ENCODE peak calls at places on chromosome 5, in eight cellular contexts. G is glutamatergic neuron, K is AG04450, F is MCF 10A, Q is nephron progenitor cell, J is mucosa of descending colon, M is tibial artery, P is fibroblast of lung. A is an unnamed sample.

GRCh38 chr5:2465383-2465782 is 286.1 kb downstream of the IRX2 start:
- DNase-seq in J (no peak), Q (no peak), F (no peak), K (no peak), M (no peak), G (no peak), P (no peak), A (no peak)

GRCh38 chr5:17805426-17805825 is 171.2 kb downstream of the TAF11L14 start:
- DNase-seq in J (no peak), Q (no peak), P (peak), F (peak), K (no peak), M (no peak), G (no peak), A (peak)

GRCh38 chr5:156147251-156147947 is 179.6 kb upstream of the SGCD start:
- DNase-seq in Q (no peak), M (no peak), F (no peak), J (no peak), P (peak), G (no peak), K (peak), A (no peak)

GRCh38 chr5:156481741-156482140 is 154.8 kb downstream of the SGCD start:
- DNase-seq in M (no peak), P (peak), F (no peak), G (no peak), J (no peak), K (no peak), Q (no peak), A (no peak)

GRCh38 chr5:94968507-94969095 is 316.3 kb downstream of the MCTP1 start:
- DNase-seq in J (no peak), P (peak), Q (peak), M (no peak), K (peak), G (no peak), F (peak), A (peak)

GRCh38 chr5:178202541-178202940 is 1.8 kb upstream of the HNRNPAB start:
- DNase-seq in M (no peak), P (no peak), F (no peak), J (no peak), K (no peak), Q (no peak), G (no peak), A (no peak)

GRCh38 chr5:175654807-175655206 is 3.1 kb upstream of the HRH2 start:
- DNase-seq in Q (no peak), M (peak), F (no peak), J (no peak), P (no peak), G (no peak), K (no peak), A (peak)

GRCh38 chr5:139863855-139864558 is 68.4 kb downstream of the PSD2 start:
- DNase-seq in F (peak), Q (peak), M (peak), P (peak), J (no peak), G (peak), K (peak), A (peak)

GRCh38 chr5:123358751-123359150 is 64.5 kb downstream of the CEP120 start:
- DNase-seq in K (peak), G (no peak), M (no peak), P (no peak), Q (no peak), F (no peak), J (no peak), A (no peak)

GRCh38 chr5:109994135-109994534 is 304.4 kb downstream of the MAN2A1 start:
- DNase-seq in F (no peak), M (no peak), G (no peak), Q (no peak), J (no peak), P (no peak), K (no peak), A (no peak)

GRCh38 chr5:40033411-40033810 is 608.6 kb upstream of the DAB2 start:
- DNase-seq in Q (no peak), K (no peak), F (no peak), M (no peak), P (no peak), J (no peak), G (no peak), A (no peak)

DNA sequence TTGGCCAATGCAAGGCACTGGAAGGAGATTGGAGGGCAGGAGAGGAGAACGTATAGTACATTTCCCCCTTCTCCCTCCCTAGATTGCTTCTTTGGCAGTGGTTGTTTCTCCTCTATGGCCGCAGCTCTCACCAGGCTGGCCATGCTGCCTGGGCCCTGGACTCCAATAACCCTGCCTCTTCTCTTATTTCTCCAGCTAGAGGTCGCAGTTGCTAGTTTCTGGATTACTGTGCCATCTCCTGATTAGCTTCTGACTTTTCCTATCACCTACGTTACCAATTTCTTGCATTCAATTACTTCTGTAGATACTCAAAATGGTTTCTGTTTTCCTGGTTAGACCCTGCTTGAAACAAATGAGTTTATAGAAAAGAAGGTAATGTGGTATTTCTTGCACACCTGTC is 2.4 kb upstream of the MACIR start:
- DNase-seq in G (no peak), Q (no peak), P (no peak), J (no peak), F (peak), K (no peak), M (no peak), A (no peak)
- TF ChIP-seq CTCF in G (no peak), Q (no peak), P (peak), J (no peak), F (no peak), K (peak), M (no peak), A (peak)

GRCh38 chr5:78362220-78362619 is 1.8 kb downstream of the SCAMP1 start:
- DNase-seq in J (no peak), Q (no peak), G (no peak), M (no peak), K (no peak), P (no peak), F (no peak), A (no peak)

GRCh38 chr5:78360674-78361225 is 333 bp downstream of the SCAMP1 start:
- DNase-seq in Q (peak), P (no peak), J (peak), G (peak), K (no peak), M (peak), F (no peak), A (no peak)

GRCh38 chr5:78364005-78364404 is 3.6 kb downstream of the SCAMP1 start:
- DNase-seq in M (no peak), K (no peak), G (no peak), F (no peak), Q (no peak), J (no peak), P (no peak), A (no peak)

GRCh38 chr5:78359831-78360673 is at the start of gene SCAMP1:
- DNase-seq in F (peak), M (peak), J (peak), G (peak), P (peak), K (peak), Q (peak), A (peak)

GRCh38 chr5:78361226-78361993 is 993 bp downstream of the SCAMP1 start:
- DNase-seq in J (no peak), P (peak), F (peak), Q (peak), K (no peak), G (no peak), M (no peak), A (peak)
- TF ChIP-seq CTCF in J (no peak), P (peak), F (peak), Q (no peak), K (peak), G (no peak), M (no peak), A (peak)

GRCh38 chr5:130479045-130479804 is 575.0 kb downstream of the CHSY3 start:
- DNase-seq in P (no peak), M (no peak), Q (no peak), K (no peak), F (no peak), G (no peak), J (no peak), A (peak)
- TF ChIP-seq CTCF in P (no peak), M (no peak), Q (no peak), K (no peak), F (no peak), G (peak), J (no peak), A (no peak)

DNA sequence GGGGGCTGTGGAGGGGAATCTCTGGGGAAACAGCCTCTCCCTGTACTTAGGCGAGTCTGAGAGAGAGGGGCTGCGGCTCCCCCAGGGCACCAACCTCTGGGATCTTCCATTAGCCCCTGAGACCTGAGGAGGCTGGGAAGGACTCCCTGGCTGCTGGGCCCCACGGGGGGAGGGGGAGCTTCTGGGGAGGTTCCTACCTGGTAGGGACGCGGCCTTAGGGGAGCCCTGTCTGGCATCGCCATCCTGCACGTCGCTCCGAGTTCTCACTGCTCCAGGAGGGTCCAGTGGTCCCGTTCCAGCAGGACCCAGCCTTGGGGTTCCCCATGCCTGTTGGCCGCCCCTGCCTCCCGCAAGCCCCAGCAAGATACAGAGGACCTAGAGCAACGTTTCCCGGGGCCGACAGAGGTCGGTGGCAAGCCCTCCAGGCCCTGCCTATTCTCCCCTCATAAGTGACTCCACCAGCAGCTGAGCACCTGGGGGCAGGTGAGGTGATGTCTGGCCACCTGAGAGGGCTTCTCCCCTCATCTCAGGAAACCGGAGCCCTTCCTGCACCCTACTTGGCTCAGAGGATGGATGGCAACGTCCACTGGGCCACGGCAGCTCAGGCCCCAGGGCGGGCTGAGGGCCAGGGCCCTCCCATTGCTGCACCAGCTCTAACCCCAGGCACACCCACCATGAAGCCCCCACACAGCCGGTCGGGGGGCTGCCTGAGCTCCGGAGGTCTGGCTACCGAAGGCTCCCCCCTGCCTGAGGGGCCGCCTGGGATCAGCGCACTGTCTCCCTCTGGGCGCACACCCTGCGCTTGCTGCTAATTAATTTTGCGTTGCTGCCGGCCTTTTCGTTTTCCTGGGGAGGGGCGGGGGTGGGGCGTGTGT is 22.5 kb downstream of the TPPP start:
- DNase-seq in P (no peak), G (no peak), K (no peak), Q (no peak), J (no peak), F (no peak), M (peak), A (no peak)
- TF ChIP-seq CTCF in P (no peak), G (no peak), K (no peak), Q (no peak), J (no peak), F (no peak), M (no peak), A (no peak)

GRCh38 chr5:151048526-151048925 is 28.1 kb downstream of the GPX3 start:
- DNase-seq in K (no peak), M (no peak), F (peak), J (peak), Q (no peak), P (no peak), G (no peak), A (no peak)
- TF ChIP-seq CTCF in K (peak), M (peak), F (peak), J (no peak), Q (no peak), P (peak), G (no peak), A (peak)

GRCh38 chr5:82351754-82352145 is 73.6 kb upstream of the RPS23 start:
- DNase-seq in F (peak), G (no peak), P (peak), M (no peak), Q (peak), K (peak), J (no peak), A (peak)

GRCh38 chr5:82352146-82352791 is 74.1 kb upstream of the RPS23 start:
- DNase-seq in F (no peak), Q (no peak), P (peak), M (no peak), G (no peak), J (no peak), K (no peak), A (peak)

GRCh38 chr5:82348749-82349148 is 70.6 kb upstream of the RPS23 start:
- DNase-seq in F (no peak), M (peak), K (no peak), J (no peak), P (peak), G (no peak), Q (no peak), A (no peak)

GRCh38 chr5:82347213-82347947 is 69.2 kb upstream of the RPS23 start:
- DNase-seq in Q (peak), F (no peak), J (no peak), P (peak), G (peak), M (peak), K (peak), A (no peak)

DNA sequence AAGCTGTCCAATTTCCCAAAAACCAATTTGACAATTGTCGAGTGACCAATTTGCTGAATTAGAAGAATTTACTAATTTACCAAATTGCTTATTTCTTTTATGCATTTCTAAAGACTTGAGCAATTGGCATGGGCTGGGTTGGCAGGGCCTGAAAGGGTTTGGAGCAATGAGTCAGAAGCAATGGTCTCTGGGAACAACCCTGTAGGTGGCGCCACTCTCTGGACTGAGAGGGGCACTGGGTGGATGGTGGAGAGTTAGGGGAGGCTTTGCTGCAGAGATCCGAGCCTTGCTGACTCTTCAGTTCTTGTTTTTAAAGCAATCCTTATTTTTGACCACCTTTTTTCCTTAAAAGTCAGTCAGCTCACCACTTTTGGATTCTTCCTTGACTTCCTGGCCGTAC is 71.5 kb upstream of the RPS23 start:
- DNase-seq in M (no peak), F (peak), K (no peak), Q (peak), P (no peak), G (peak), J (no peak), A (peak)
- TF ChIP-seq CTCF in M (no peak), F (peak), K (peak), Q (peak), P (peak), G (peak), J (no peak), A (peak)

DNA sequence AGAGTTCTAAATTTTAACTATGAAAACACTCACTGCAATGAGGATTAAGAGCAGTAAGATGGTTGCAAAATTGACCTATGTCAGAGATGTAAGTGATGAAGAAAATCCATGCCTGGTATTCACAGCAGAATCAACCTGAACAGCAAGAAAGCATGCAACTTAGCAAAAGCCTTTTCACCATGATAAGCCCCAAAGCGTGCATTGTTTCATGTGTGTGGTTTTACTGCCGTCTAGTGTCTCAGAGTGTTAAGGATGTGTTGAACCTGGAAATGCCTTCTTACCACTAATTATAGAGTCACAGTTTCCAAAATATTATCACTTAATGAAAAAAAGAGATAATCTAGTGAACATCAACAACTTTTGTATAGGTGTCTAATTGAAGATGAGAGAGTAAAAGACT is 415.2 kb upstream of the TRPC7 start:
- DNase-seq in K (no peak), J (no peak), F (peak), G (no peak), P (no peak), Q (no peak), M (no peak), A (no peak)
- TF ChIP-seq CTCF in K (no peak), J (no peak), F (no peak), G (no peak), P (no peak), Q (no peak), M (no peak), A (peak)